ENCODE peak calls at places on chromosomes 16 and 17, in four cellular contexts. D, R, J and K are unnamed samples.

GRCh38 chr17:79951361-79952264 is 84.1 kb downstream of the TBC1D16 start:
- DNase-seq in D (no peak), R (peak), J (no peak), K (peak)

GRCh38 chr17:29177871-29178749 is 2.1 kb downstream of the MYO18A start:
- DNase-seq in J (no peak), R (no peak), D (peak), K (no peak)

GRCh38 chr16:71297252-71297651 is 8.1 kb upstream of the CMTR2 start:
- DNase-seq in R (no peak), J (no peak), D (no peak), K (no peak)

GRCh38 chr16:46765050-46765449 is 16.9 kb upstream of the MYLK3 start:
- DNase-seq in J (no peak), D (peak), R (no peak), K (no peak)

GRCh38 chr17:1455291-1455747 is 713 bp downstream of the CRK start:
- DNase-seq in J (peak), D (peak), R (peak), K (no peak)

GRCh38 chr17:12619444-12620199 is 46.1 kb upstream of the MYOCD start:
- DNase-seq in R (no peak), D (no peak), J (no peak), K (no peak)

GRCh38 chr16:8660841-8661301 is 13.5 kb upstream of the ABAT start:
- DNase-seq in J (peak), R (peak), D (peak), K (peak)

GRCh38 chr17:82064433-82065192 is 991 bp downstream of the DUS1L start:
- DNase-seq in D (peak), R (no peak), J (no peak), K (no peak)

GRCh38 chr16:4593069-4593468 is 21.6 kb downstream of the UBALD1 start:
- DNase-seq in J (no peak), R (no peak), D (no peak), K (no peak)

GRCh38 chr17:6394055-6394454 is 40.9 kb downstream of the AIPL1 start:
- DNase-seq in J (no peak), R (no peak), D (no peak), K (no peak)

GRCh38 chr16:48231675-48232214 is 12.4 kb upstream of the LONP2 start:
- DNase-seq in R (no peak), D (peak), J (peak), K (no peak)

GRCh38 chr17:7440823-7441174 is 1.5 kb downstream of the FGF11 start:
- DNase-seq in J (peak), R (no peak), D (peak), K (no peak)

GRCh38 chr17:16987830-16988601 is 16.1 kb upstream of the TNFRSF13B start:
- DNase-seq in D (peak), J (peak), R (peak), K (peak)

GRCh38 chr17:27872776-27873175 is 20.4 kb downstream of the LYRM9 start:
- DNase-seq in J (no peak), D (no peak), R (no peak), K (no peak)

GRCh38 chr16:21264226-21265036 is 13.7 kb downstream of the CRYM start:
- DNase-seq in D (no peak), R (no peak), J (no peak), K (no peak)

GRCh38 chr17:57638284-57638683 is 106.8 kb downstream of the CCDC182 start:
- DNase-seq in D (no peak), J (no peak), R (no peak), K (no peak)

GRCh38 chr17:43784628-43785101 is 4.4 kb downstream of the CFAP97D1 start:
- DNase-seq in D (peak), J (no peak), R (no peak), K (no peak)

GRCh38 chr17:61584866-61585265 is 6.2 kb downstream of the NACA2 start:
- DNase-seq in D (no peak), J (no peak), R (no peak), K (no peak)

GRCh38 chr17:61490540-61490975 is 38.3 kb downstream of the TBX4 start:
- DNase-seq in D (peak), J (no peak), R (no peak), K (no peak)

GRCh38 chr17:58172369-58173071 is 5.7 kb downstream of the OR4D2 start:
- DNase-seq in R (no peak), J (peak), D (peak), K (no peak)

GRCh38 chr17:17621254-17621653 is 29.7 kb upstream of the PEMT start:
- DNase-seq in D (no peak), R (no peak), J (no peak), K (no peak)

GRCh38 chr16:19559242-19559910 is 3.9 kb downstream of the VPS35L start:
- DNase-seq in J (peak), R (no peak), D (peak), K (no peak)

GRCh38 chr17:74180336-74180735 is 23.1 kb upstream of the RPL38 start:
- DNase-seq in D (no peak), J (no peak), R (no peak), K (no peak)

GRCh38 chr16:49355923-49356665 is 17.5 kb upstream of the C16orf78 start:
- DNase-seq in D (no peak), J (no peak), R (no peak), K (no peak)

GRCh38 chr16:71441348-71441781 is 489 bp downstream of the TLE7 start:
- DNase-seq in D (no peak), R (no peak), J (peak), K (no peak)

GRCh38 chr16:3608069-3608468 is 3.3 kb downstream of the SLX4 start:
- DNase-seq in D (no peak), R (no peak), J (no peak), K (no peak)

GRCh38 chr17:57337390-57337789 is 81.1 kb downstream of the MSI2 start:
- DNase-seq in J (no peak), D (no peak), R (no peak), K (no peak)

GRCh38 chr17:1055751-1056645 is 59.1 kb downstream of the TIMM22 start:
- DNase-seq in D (peak), R (peak), J (peak), K (peak)

GRCh38 chr17:36182176-36183000 is 6.0 kb upstream of the TBC1D3B start:
- DNase-seq in R (no peak), D (no peak), J (no peak), K (no peak)

GRCh38 chr16:17228048-17228707 is 242.6 kb downstream of the XYLT1 start:
- DNase-seq in R (no peak), J (no peak), D (no peak), K (no peak)

GRCh38 chr17:77495575-77495974 is 354.8 kb downstream of the SEC14L1 start:
- DNase-seq in D (no peak), J (no peak), R (no peak), K (no peak)

GRCh38 chr17:50055055-50055425 is 870 bp upstream of the ITGA3 start:
- DNase-seq in J (no peak), R (peak), D (peak), K (no peak)

GRCh38 chr16:85245307-85246172 is 133.3 kb upstream of the CIBAR2 start:
- DNase-seq in R (peak), J (peak), D (peak), K (peak)

GRCh38 chr17:2695961-2696760 is 15.4 kb downstream of the CLUH start:
- DNase-seq in D (no peak), R (no peak), J (no peak), K (no peak)

GRCh38 chr17:13114601-13115024 is 96.8 kb upstream of the ELAC2 start:
- DNase-seq in D (peak), J (no peak), R (no peak), K (no peak)